ENCODE peak calls at places on chromosomes 12 and 14, in four cellular contexts. L is NCI-H2171; N is astrocyte of the cerebellum; H is CD8-positive, alpha-beta memory T cell. C is an unnamed sample.

GRCh38 chr14:58631720-58632119 is 6.0 kb upstream of the DACT1 start:
- DNase-seq in L (no peak), N (no peak), H (no peak), C (no peak)

GRCh38 chr12:116361404-116362223 is 84.1 kb upstream of the MED13L start:
- DNase-seq in L (peak; percentile 26), N (no peak), H (no peak), C (no peak)

GRCh38 chr14:98725196-98725595 is 546.8 kb downstream of the BCL11B start:
- DNase-seq in L (no peak), N (no peak), H (no peak), C (no peak)

GRCh38 chr12:117444781-117445180 is 83.4 kb upstream of the NOS1 start:
- DNase-seq in L (no peak), N (no peak), H (no peak), C (no peak)

GRCh38 chr14:55707365-55707804 is 127.4 kb downstream of the KTN1 start:
- DNase-seq in L (no peak), N (peak; percentile 55), H (no peak), C (no peak)

GRCh38 chr12:106831699-106832098 is 57.2 kb downstream of the RIC8B start:
- DNase-seq in L (no peak), N (no peak), H (no peak), C (no peak)

GRCh38 chr12:130246560-130246959 is 84.3 kb downstream of the FZD10 start:
- DNase-seq in L (no peak), N (no peak), H (no peak), C (no peak)

GRCh38 chr14:54650331-54651017 is 83.5 kb downstream of the SAMD4A start:
- DNase-seq in L (no peak), N (no peak), H (no peak), C (no peak)

GRCh38 chr14:88834883-88835431 is 10.5 kb downstream of the TTC8 start:
- DNase-seq in L (no peak), N (peak; percentile 20), H (no peak), C (no peak)

GRCh38 chr12:97837401-97837800 is 374.8 kb downstream of the RMST start:
- DNase-seq in L (no peak), N (peak; percentile 74), H (no peak), C (no peak)

C was measured in pancreas.